ENCODE peak calls at places on chromosome 10, in four cellular contexts. P, U, M and R are unnamed samples.

GRCh38 chr10:76336213-76336963 is 905.0 kb downstream of the LRMDA start:
- DNase-seq in M (no peak), U (no peak), P (no peak), R (peak; percentile 77)

GRCh38 chr10:52558090-52558489 is 214.5 kb downstream of the MBL2 start:
- DNase-seq in M (no peak), U (no peak), P (no peak), R (no peak)

GRCh38 chr10:109022417-109023049 is 900.8 kb downstream of the XPNPEP1 start:
- DNase-seq in U (no peak), M (no peak), P (no peak), R (no peak)

GRCh38 chr10:72598769-72599701 is 26.8 kb downstream of the MICU1 start:
- DNase-seq in M (no peak), U (peak; percentile 21), P (no peak), R (no peak)

GRCh38 chr10:120103957-120104560 is 211.5 kb downstream of the SEC23IP start:
- DNase-seq in U (no peak), P (no peak), M (no peak), R (peak; percentile 2)

GRCh38 chr10:122417667-122418066 is 36.8 kb upstream of the ARMS2 start:
- DNase-seq in M (no peak), U (no peak), P (no peak), R (peak; percentile 51)

GRCh38 chr10:124685251-124685650 is 58.9 kb downstream of the FAM53B start:
- DNase-seq in P (no peak), M (no peak), U (no peak), R (no peak)

GRCh38 chr10:50403074-50403473 is 151.8 kb upstream of the ASAH2 start:
- DNase-seq in M (no peak), P (no peak), U (no peak), R (no peak)

GRCh38 chr10:124603376-124604213 is 140.6 kb downstream of the FAM53B start:
- DNase-seq in P (no peak), M (no peak), U (no peak), R (no peak)

GRCh38 chr10:14009315-14010082 is 321.2 kb downstream of the FRMD4A start:
- DNase-seq in P (no peak), M (no peak), U (no peak), R (peak; percentile 91)

GRCh38 chr10:131641231-131641630 is 259.6 kb upstream of the PPP2R2D start:
- DNase-seq in M (no peak), U (no peak), P (peak; percentile 83), R (no peak)

GRCh38 chr10:105494944-105495343 is 853.9 kb downstream of the SORCS3 start:
- DNase-seq in M (no peak), U (no peak), P (no peak), R (no peak)

GRCh38 chr10:131580076-131580652 is 268.6 kb upstream of the TCERG1L start:
- DNase-seq in M (no peak), U (no peak), P (peak; percentile 3), R (no peak)

GRCh38 chr10:91424016-91424415 is 13.9 kb downstream of the HECTD2 start:
- DNase-seq in U (no peak), M (no peak), P (no peak), R (peak; percentile 10)

GRCh38 chr10:4754143-4754542 is 71.9 kb upstream of the AKR1E2 start:
- DNase-seq in P (no peak), M (no peak), U (no peak), R (no peak)

GRCh38 chr10:4337581-4337980 is 488.4 kb upstream of the AKR1E2 start:
- DNase-seq in P (no peak), U (no peak), M (no peak), R (no peak)

GRCh38 chr10:78634389-78634815 is 434.4 kb upstream of the ZMIZ1 start:
- DNase-seq in P (no peak), U (peak; percentile 87), M (no peak), R (peak; percentile 56)